ENCODE peak calls at places on chromosomes 11 and 22, in six cellular contexts. G is osteocyte; R is Peyer's patch; Y is body of pancreas; E is heart left ventricle; J is CD4-positive, alpha-beta T cell. D is an unnamed sample.

GRCh38 chr22:21760640-21761039 is 25.0 kb upstream of the YPEL1 start:
- DNase-seq in G (no peak), R (no peak), Y (no peak), E (no peak), J (no peak), D (no peak)

GRCh38 chr11:124754309-124754708 is 2.3 kb upstream of the VSIG2 start:
- DNase-seq in G (peak; percentile 44), R (no peak), Y (no peak), E (no peak), J (no peak), D (no peak)

GRCh38 chr11:99519095-99519494 is 498.3 kb downstream of the CNTN5 start:
- DNase-seq in G (no peak), R (no peak), Y (no peak), E (no peak), J (no peak), D (no peak)

GRCh38 chr11:123719452-123719851 is 22.0 kb downstream of the ZNF202 start:
- DNase-seq in G (no peak), R (no peak), Y (no peak), E (no peak), J (no peak), D (no peak)

GRCh38 chr11:1197886-1198765 is 24.7 kb upstream of the MUC5B start:
- DNase-seq in G (peak; percentile 84), R (no peak), Y (no peak), E (peak; percentile 60), J (no peak), D (no peak)

GRCh38 chr11:71355266-71355665 is 92.9 kb downstream of the DHCR7 start:
- DNase-seq in G (no peak), R (no peak), Y (no peak), E (no peak), J (no peak), D (no peak)

GRCh38 chr11:63610604-63611394 is 3.4 kb downstream of the PLAAT3 start:
- DNase-seq in G (no peak), R (no peak), Y (no peak), E (no peak), J (no peak), D (no peak)

GRCh38 chr11:113603277-113604059 is 102.6 kb downstream of the TMPRSS5 start:
- DNase-seq in G (no peak), R (no peak), Y (peak; percentile 11), E (peak; percentile 76), J (no peak), D (no peak)

GRCh38 chr11:18012314-18012905 is 437 bp downstream of the SERGEF start:
- DNase-seq in G (no peak), R (peak; percentile 26), Y (peak; percentile 19), E (peak; percentile 69), J (no peak), D (peak; percentile 56)

GRCh38 chr11:134409552-134410429 is 2.3 kb downstream of the B3GAT1 start:
- DNase-seq in G (no peak), R (no peak), Y (no peak), E (no peak), J (no peak), D (no peak)

GRCh38 chr11:22510741-22511140 is 114.9 kb downstream of the FANCF start:
- DNase-seq in G (no peak), R (no peak), Y (no peak), E (no peak), J (no peak), D (no peak)

GRCh38 chr22:31585161-31585859 is 76.7 kb downstream of the PISD start:
- DNase-seq in G (no peak), R (no peak), Y (peak; percentile 11), E (no peak), J (no peak), D (no peak)

GRCh38 chr11:117911694-117912093 is 17.5 kb downstream of the TMPRSS13 start:
- DNase-seq in G (no peak), R (no peak), Y (no peak), E (no peak), J (no peak), D (no peak)

GRCh38 chr22:42174062-42174461 is 43.5 kb upstream of the CYP2D6 start:
- DNase-seq in G (no peak), R (no peak), Y (no peak), E (no peak), J (no peak), D (no peak)

GRCh38 chr11:39965701-39966100 is 1493.8 kb downstream of the LRRC4C start:
- DNase-seq in G (no peak), R (no peak), Y (no peak), E (no peak), J (no peak), D (no peak)

GRCh38 chr11:93249437-93250210 is 51.8 kb upstream of the SLC36A4 start:
- DNase-seq in G (no peak), R (no peak), Y (no peak), E (no peak), J (no peak), D (no peak)

GRCh38 chr11:88402192-88402715 is 64.7 kb upstream of the CTSC start:
- DNase-seq in G (no peak), R (no peak), Y (no peak), E (no peak), J (no peak), D (no peak)

GRCh38 chr22:49207008-49207775 is 620.5 kb downstream of the BRD1 start:
- DNase-seq in G (peak; percentile 63), R (peak; percentile 6), Y (no peak), E (peak; percentile 17), J (no peak), D (no peak)

GRCh38 chr11:72174299-72175070 is 17.5 kb upstream of the FOLR1 start:
- DNase-seq in G (no peak), R (no peak), Y (no peak), E (no peak), J (no peak), D (no peak)

GRCh38 chr11:8282621-8283509 is 19.2 kb upstream of the LMO1 start:
- DNase-seq in G (peak; percentile 75), R (peak; percentile 13), Y (peak; percentile 51), E (no peak), J (no peak), D (no peak)

GRCh38 chr11:72635931-72636330 is 38.3 kb downstream of the PDE2A start:
- DNase-seq in G (no peak), R (no peak), Y (no peak), E (peak; percentile 65), J (no peak), D (no peak)

DNA sequence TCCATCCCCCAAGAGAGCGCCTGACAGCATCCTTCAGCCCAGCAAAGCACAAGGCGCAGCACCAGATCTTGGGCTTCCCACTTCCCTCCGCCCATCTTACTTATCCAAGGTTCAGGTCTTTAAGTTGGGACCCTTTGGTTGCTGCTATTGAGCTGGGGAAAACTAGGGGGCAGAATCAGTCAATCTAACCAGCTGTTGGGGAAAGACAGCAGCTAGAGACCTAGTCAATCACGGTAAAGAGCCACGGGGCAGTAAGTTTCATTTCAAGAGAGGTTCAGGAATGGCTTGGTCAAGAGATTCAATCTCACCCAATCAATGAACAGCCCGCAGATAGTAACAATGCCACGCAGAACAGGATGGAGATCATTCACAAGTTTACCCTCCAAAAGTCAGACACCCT is 1.7 kb downstream of the ABTB2 start:
- DNase-seq in G (no peak), R (no peak), Y (no peak), E (no peak), J (no peak), D (no peak)
- TF ChIP-seq CTCF in G (no peak), R (no peak), Y (no peak), E (no peak), J (no peak), D (no peak)

GRCh38 chr11:15333407-15333806 is 218.7 kb downstream of the INSC start:
- DNase-seq in G (no peak), R (no peak), Y (no peak), E (no peak), J (no peak), D (no peak)

GRCh38 chr11:15326535-15326934 is 211.8 kb downstream of the INSC start:
- DNase-seq in G (no peak), R (no peak), Y (no peak), E (no peak), J (no peak), D (no peak)

DNA sequence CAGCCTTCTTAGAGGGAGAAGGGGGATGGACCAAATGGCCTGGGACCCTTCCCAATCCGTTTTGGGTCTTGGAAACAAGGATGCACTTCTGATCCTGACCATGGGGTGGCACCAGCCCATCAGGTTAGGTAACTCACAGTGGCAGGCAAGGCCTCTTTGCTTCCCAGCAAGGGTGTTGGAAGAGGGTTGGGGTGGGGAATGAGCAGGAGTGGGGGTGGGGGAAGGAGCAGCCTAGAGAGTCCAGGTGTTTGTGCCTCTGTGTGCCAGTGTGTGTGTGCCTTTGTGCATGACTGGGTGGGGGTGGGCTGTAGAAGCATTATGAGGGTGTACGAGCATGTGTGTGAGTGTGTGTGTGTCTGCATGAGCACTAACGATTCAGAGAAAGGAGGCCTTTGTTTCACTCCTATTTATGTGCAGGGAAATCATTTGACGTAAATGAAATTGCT is 213.1 kb downstream of the INSC start:
- DNase-seq in G (no peak), R (no peak), Y (peak; percentile 57), E (peak; percentile 64), J (no peak), D (peak; percentile 86)
- TF ChIP-seq CTCF in G (peak; percentile 68), R (peak; percentile 63), Y (peak; percentile 65), E (peak; percentile 49), J (no peak), D (peak; percentile 71)

GRCh38 chr22:23521442-23522113 is 58.5 kb downstream of the IGLL1 start:
- DNase-seq in G (peak; percentile 98), R (peak; percentile 85), Y (peak; percentile 95), E (peak; percentile 95), J (peak; percentile 47), D (peak; percentile 98)
- TF ChIP-seq CTCF in G (peak; percentile 12), R (peak; percentile 31), Y (no peak), E (no peak), J (no peak), D (peak; percentile 15)

GRCh38 chr11:3102641-3102921 is 45.4 kb upstream of the CARS1 start:
- DNase-seq in G (no peak), R (no peak), Y (no peak), E (no peak), J (no peak), D (no peak)

GRCh38 chr11:3101921-3102640 is 44.9 kb upstream of the CARS1 start:
- DNase-seq in G (no peak), R (no peak), Y (no peak), E (no peak), J (no peak), D (no peak)

GRCh38 chr11:3104961-3105790 is 48.0 kb upstream of the CARS1 start:
- DNase-seq in G (peak; percentile 80), R (no peak), Y (no peak), E (peak; percentile 53), J (no peak), D (no peak)

GRCh38 chr11:3104051-3104714 is 47.0 kb upstream of the CARS1 start:
- DNase-seq in G (no peak), R (no peak), Y (no peak), E (no peak), J (no peak), D (no peak)

GRCh38 chr11:3103076-3103475 is 45.9 kb upstream of the CARS1 start:
- DNase-seq in G (no peak), R (no peak), Y (no peak), E (peak; percentile 59), J (no peak), D (no peak)
- TF ChIP-seq CTCF in G (no peak), R (no peak), Y (no peak), E (no peak), J (no peak), D (no peak)